ENCODE peak calls at places on chromosomes 2 and 18, in four cellular contexts. A, W, K and X are unnamed samples.

GRCh38 chr2:72138011-72138881 is 9.4 kb downstream of the CYP26B1 start:
- DNase-seq in A (no peak), W (peak; percentile 24), K (no peak), X (no peak)

GRCh38 chr2:200736646-200737274 is 75.0 kb upstream of the BZW1 start:
- DNase-seq in A (no peak), W (no peak), K (peak; percentile 45), X (no peak)

GRCh38 chr2:166803314-166803986 is 84.8 kb upstream of the XIRP2 start:
- DNase-seq in A (no peak), W (peak; percentile 5), K (no peak), X (no peak)

GRCh38 chr18:8177330-8178016 is 431.8 kb upstream of the RAB12 start:
- DNase-seq in A (no peak), W (peak; percentile 72), K (no peak), X (no peak)

GRCh38 chr18:79855147-79855910 is 57.6 kb downstream of the KCNG2 start:
- DNase-seq in A (peak; percentile 52), W (no peak), K (peak; percentile 32), X (no peak)

GRCh38 chr2:30265441-30266015 is 34.2 kb downstream of the LBH start:
- DNase-seq in A (no peak), W (no peak), K (no peak), X (no peak)

GRCh38 chr2:71894266-71894665 is 253.4 kb downstream of the CYP26B1 start:
- DNase-seq in A (no peak), W (no peak), K (peak; percentile 43), X (no peak)

GRCh38 chr2:135948642-135949355 is 36.6 kb downstream of the DARS1 start:
- DNase-seq in A (no peak), W (no peak), K (no peak), X (no peak)

GRCh38 chr2:45765007-45765767 is 113.7 kb downstream of the PRKCE start:
- DNase-seq in A (no peak), W (no peak), K (no peak), X (no peak)

DNA sequence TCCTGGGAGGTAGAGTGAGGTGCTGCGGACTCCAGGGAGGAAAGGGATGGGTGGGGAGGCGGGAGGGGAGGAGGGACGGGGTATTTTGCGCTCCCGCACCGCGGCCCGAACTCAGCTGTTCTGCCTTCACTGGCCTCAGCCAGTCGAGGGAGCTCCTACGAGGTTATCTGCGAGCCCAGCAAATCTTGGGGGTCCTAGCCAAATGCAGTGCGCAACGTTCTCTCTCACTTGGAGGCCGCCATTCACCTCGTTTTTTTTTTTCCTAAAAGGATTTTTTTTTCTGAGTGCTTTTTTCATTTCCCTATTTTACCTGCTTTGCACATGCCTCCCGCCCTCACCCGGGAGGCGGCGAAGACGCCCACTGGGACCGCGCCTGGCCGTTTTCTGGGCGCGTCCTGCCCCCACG is 864 bp upstream of the BCL2L11 start:
- DNase-seq in A (no peak), W (no peak), K (no peak), X (no peak)
- TF ChIP-seq SUZ12 in A (peak; percentile 85), W (no peak), K (no peak), X (no peak)

GRCh38 chr18:24917767-24918166 is 434.2 kb downstream of the ZNF521 start:
- DNase-seq in A (no peak), W (no peak), K (no peak), X (no peak)
- H3K9me3 ChIP-seq in A (no peaks in the 10 kb centered on the region), W (no peaks in the 10 kb centered on the region), K (no peaks in the 10 kb centered on the region), X (no peaks in the 10 kb centered on the region)

GRCh38 chr2:47257837-47258436 is 102.8 kb upstream of the STPG4 start:
- DNase-seq in A (no peak), W (no peak), K (no peak), X (no peak)

GRCh38 chr2:47264183-47264582 is 109.1 kb upstream of the STPG4 start:
- DNase-seq in A (no peak), W (no peak), K (peak; percentile 65), X (no peak)

GRCh38 chr2:47259829-47260228 is 104.7 kb upstream of the STPG4 start:
- DNase-seq in A (no peak), W (no peak), K (no peak), X (no peak)

GRCh38 chr2:47262657-47263056 is 107.5 kb upstream of the STPG4 start:
- DNase-seq in A (no peak), W (no peak), K (no peak), X (no peak)

GRCh38 chr2:47260971-47261370 is 105.9 kb upstream of the STPG4 start:
- DNase-seq in A (no peak), W (no peak), K (no peak), X (no peak)
- TF ChIP-seq SUZ12 in A (no peak), W (no peak), K (no peak), X (no peak)

GRCh38 chr2:222413295-222413911 is 10.9 kb upstream of the SGPP2 start:
- DNase-seq in A (no peak), W (no peak), K (no peak), X (no peak)
- H3K9me3 ChIP-seq in A (no peaks in the 10 kb centered on the region), W (peaks cover 22% of the 10 kb centered on the region), K (peaks cover 22% of the 10 kb centered on the region), X (peaks cover 49% of the 10 kb centered on the region)

DNA sequence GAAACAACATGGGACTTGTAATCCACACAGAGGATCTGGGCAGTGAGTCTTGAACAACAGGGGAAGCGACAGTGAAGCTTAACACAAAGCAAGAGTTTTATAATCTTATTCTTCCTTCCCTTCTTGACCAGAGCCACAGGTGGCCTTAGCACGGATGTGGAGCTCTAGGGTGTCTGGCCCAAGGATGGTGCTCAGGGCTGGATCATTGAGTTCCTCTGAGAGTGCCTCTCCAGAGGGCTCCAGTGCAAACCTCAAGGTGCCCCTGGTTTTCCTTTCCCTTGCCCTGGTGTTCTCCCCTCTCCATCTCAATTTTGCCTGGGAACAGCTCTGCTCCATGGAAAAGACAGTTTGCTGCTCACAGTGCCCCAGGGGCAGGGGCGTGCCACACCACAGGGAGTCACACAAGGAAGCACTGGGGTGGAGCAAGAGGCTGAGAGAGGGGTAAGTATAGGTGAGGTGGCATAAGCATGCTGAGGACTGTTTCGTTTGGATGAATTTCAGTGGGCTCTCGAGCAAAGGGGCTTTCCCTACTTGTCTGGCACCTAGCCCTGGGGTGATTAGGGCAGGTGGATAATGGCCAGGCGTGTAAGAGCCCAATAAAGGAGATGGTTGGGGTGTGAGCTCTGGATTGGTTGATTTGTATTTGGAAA is 88.6 kb upstream of the B3GNT7 start:
- DNase-seq in A (no peak), W (no peak), K (peak; percentile 40), X (no peak)
- TF ChIP-seq SUZ12 in A (no peak), W (no peak), K (no peak), X (no peak)

DNA sequence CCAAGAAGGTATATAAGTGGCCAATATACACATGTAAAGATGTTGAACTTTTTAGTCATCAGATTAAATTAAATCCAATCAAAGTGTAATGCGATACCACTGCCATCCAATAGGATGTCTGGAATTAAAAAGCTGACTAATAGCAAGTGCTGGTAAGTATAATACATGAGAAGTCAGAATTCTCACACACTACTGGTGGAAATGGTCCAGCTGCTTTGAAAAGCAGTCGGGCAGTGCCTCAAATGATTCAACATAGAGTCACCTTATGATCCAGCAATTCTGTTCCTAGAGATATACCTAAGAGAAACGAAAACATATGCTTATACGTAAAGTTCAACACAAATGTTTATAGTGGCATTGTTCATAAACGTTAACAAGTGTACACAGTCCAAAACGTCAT is 124.1 kb upstream of the MYT1L start:
- DNase-seq in A (no peak), W (no peak), K (no peak), X (no peak)
- H3K9me3 ChIP-seq in A (no peaks in the 10 kb centered on the region), W (no peaks in the 10 kb centered on the region), K (peaks cover 4% of the 10 kb centered on the region), X (peaks cover 4% of the 10 kb centered on the region)

GRCh38 chr2:241775223-241776177 is 1.1 kb upstream of the GAL3ST2 start:
- DNase-seq in A (no peak), W (peak; percentile 59), K (peak; percentile 43), X (no peak)

GRCh38 chr2:241774419-241775222 is 2.0 kb upstream of the GAL3ST2 start:
- DNase-seq in A (no peak), W (peak; percentile 79), K (peak; percentile 45), X (no peak)

GRCh38 chr2:241777167-241777685 is 604 bp downstream of the GAL3ST2 start:
- DNase-seq in A (no peak), W (no peak), K (peak; percentile 42), X (no peak)

GRCh38 chr2:241777686-241778627 is 1.3 kb downstream of the GAL3ST2 start:
- DNase-seq in A (no peak), W (no peak), K (peak; percentile 39), X (no peak)

GRCh38 chr2:241776336-241777166 is at the start of gene GAL3ST2:
- DNase-seq in A (no peak), W (no peak), K (peak; percentile 43), X (no peak)
- TF ChIP-seq SUZ12 in A (no peak), W (no peak), K (no peak), X (no peak)

DNA sequence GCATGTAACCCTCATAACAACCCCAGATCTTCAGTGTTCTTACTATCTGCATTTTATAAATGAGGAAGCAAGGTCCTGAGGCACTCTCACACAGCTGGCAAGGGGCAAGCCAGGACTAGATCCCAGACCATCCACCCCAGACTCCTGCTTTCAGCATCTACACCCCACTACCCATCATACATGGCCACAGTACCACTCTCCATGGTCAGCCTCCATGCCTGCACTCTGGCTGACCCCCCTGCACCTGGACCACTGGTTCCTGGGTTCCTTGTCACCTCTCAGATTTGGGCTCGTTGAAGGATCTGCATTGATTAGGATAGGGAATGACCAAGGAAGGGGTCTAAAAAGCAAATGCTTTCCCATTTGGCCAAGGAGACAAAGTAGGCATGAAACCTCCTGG is 36.0 kb upstream of the TEX51 start:
- DNase-seq in A (no peak), W (no peak), K (no peak), X (no peak)
- H3K9me3 ChIP-seq in A (no peaks in the 10 kb centered on the region), W (no peaks in the 10 kb centered on the region), K (peaks cover 3% of the 10 kb centered on the region), X (peaks cover 12% of the 10 kb centered on the region)